ENCODE peak calls at places on chromosomes 13 and 19, in ten cellular contexts. I, J, K, X, M, H, C, R, W and F are unnamed samples.

GRCh38 chr19:34676697-34677385 is at the start of gene SCGB2B2:
- DNase-seq in I (no peak), J (peak; percentile 97), K (peak; percentile 80), X (peak; percentile 36), M (no peak), H (no peak), C (peak; percentile 57), R (no peak), W (peak; percentile 72), F (no peak)

GRCh38 chr13:69389899-69390298 is 717.7 kb upstream of the ATXN8OS start:
- DNase-seq in I (no peak), J (no peak), K (no peak), X (peak; percentile 12), M (peak; percentile 0), H (no peak), C (no peak), R (no peak), W (no peak), F (peak; percentile 68)

GRCh38 chr13:46684287-46685001 is 112.5 kb downstream of the ESD start:
- DNase-seq in I (no peak), J (no peak), K (no peak), X (no peak), M (no peak), H (peak; percentile 45), C (no peak), R (no peak), W (no peak), F (peak; percentile 58)

GRCh38 chr13:63184693-63185092 is 1769.0 kb upstream of the PCDH20 start:
- DNase-seq in I (no peak), J (no peak), K (peak; percentile 24), X (peak; percentile 39), M (peak; percentile 78), H (peak; percentile 51), C (no peak), R (no peak), W (no peak), F (peak; percentile 67)

GRCh38 chr19:33781536-33781935 is 15.1 kb upstream of the KCTD15 start:
- DNase-seq in I (no peak), J (no peak), K (no peak), X (no peak), M (no peak), H (no peak), C (no peak), R (no peak), W (no peak), F (no peak)

GRCh38 chr13:110416131-110416584 is 109.1 kb downstream of the COL4A2 start:
- DNase-seq in I (no peak), J (no peak), K (no peak), X (no peak), M (peak; percentile 69), H (peak; percentile 66), C (no peak), R (no peak), W (no peak), F (peak; percentile 81)

GRCh38 chr19:28882818-28883217 is 330.1 kb downstream of the UQCRFS1 start:
- DNase-seq in I (no peak), J (no peak), K (no peak), X (no peak), M (no peak), H (no peak), C (no peak), R (no peak), W (no peak), F (no peak)

GRCh38 chr19:2528543-2529173 is 52.7 kb downstream of the GADD45B start:
- DNase-seq in I (peak; percentile 53), J (no peak), K (no peak), X (no peak), M (peak; percentile 32), H (no peak), C (no peak), R (no peak), W (no peak), F (no peak)

GRCh38 chr19:51146751-51147150 is 4.7 kb downstream of the SIGLEC7 start:
- DNase-seq in I (no peak), J (no peak), K (no peak), X (no peak), M (peak; percentile 13), H (no peak), C (no peak), R (no peak), W (no peak), F (no peak)

GRCh38 chr13:31012285-31013024 is 80.0 kb downstream of the TEX26 start:
- DNase-seq in I (no peak), J (no peak), K (no peak), X (peak; percentile 14), M (peak; percentile 47), H (peak; percentile 58), C (no peak), R (no peak), W (no peak), F (peak; percentile 42)

GRCh38 chr19:19628499-19629134 is 597 bp upstream of the LPAR2 start:
- DNase-seq in I (peak; percentile 73), J (no peak), K (peak; percentile 61), X (peak; percentile 49), M (peak; percentile 72), H (peak; percentile 76), C (peak; percentile 36), R (peak; percentile 31), W (no peak), F (peak; percentile 76)

GRCh38 chr19:34667349-34668076 is 9.4 kb downstream of the SCGB2B2 start:
- DNase-seq in I (no peak), J (no peak), K (no peak), X (no peak), M (peak; percentile 15), H (peak; percentile 16), C (no peak), R (peak; percentile 21), W (no peak), F (peak; percentile 16)

GRCh38 chr19:16198363-16198636 is 589 bp downstream of the AP1M1 start:
- DNase-seq in I (no peak), J (no peak), K (no peak), X (no peak), M (no peak), H (no peak), C (no peak), R (no peak), W (no peak), F (no peak)

GRCh38 chr13:108083056-108083455 is 132.3 kb downstream of the LIG4 start:
- DNase-seq in I (no peak), J (no peak), K (no peak), X (no peak), M (no peak), H (peak; percentile 1), C (no peak), R (no peak), W (no peak), F (no peak)